ENCODE peak calls at places on chromosomes 7 and 10, in six cellular contexts. U, R, T, G, I and D are unnamed samples.

GRCh38 chr7:137546671-137547070 is 203.1 kb upstream of the PTN start:
- DNase-seq in U (no peak), R (no peak), T (no peak), G (no peak), I (no peak), D (no peak)

GRCh38 chr7:54560726-54561125 is 18.6 kb downstream of the VSTM2A start:
- DNase-seq in U (no peak), R (no peak), T (no peak), G (no peak), I (no peak), D (no peak)

GRCh38 chr10:499991-500390 is 189.5 kb downstream of the DIP2C start:
- DNase-seq in U (no peak), R (no peak), T (no peak), G (no peak), I (no peak), D (no peak)

GRCh38 chr7:6641305-6642035 is 4.4 kb downstream of the ZNF316 start:
- DNase-seq in U (no peak), R (no peak), T (no peak), G (no peak), I (no peak), D (no peak)

GRCh38 chr10:110802551-110803238 is 69.0 kb upstream of the PDCD4 start:
- DNase-seq in U (no peak), R (peak), T (no peak), G (no peak), I (peak), D (no peak)

GRCh38 chr7:27347261-27347610 is 104.6 kb downstream of the EVX1 start:
- DNase-seq in U (no peak), R (no peak), T (no peak), G (no peak), I (no peak), D (no peak)

GRCh38 chr10:131173484-131174210 is 137.9 kb downstream of the TCERG1L start:
- DNase-seq in U (no peak), R (no peak), T (no peak), G (no peak), I (no peak), D (no peak)

GRCh38 chr10:78972160-78972946 is 96.4 kb upstream of the ZMIZ1 start:
- DNase-seq in U (peak), R (peak), T (no peak), G (no peak), I (no peak), D (no peak)

GRCh38 chr10:76428541-76429330 is 997.3 kb downstream of the LRMDA start:
- DNase-seq in U (no peak), R (no peak), T (no peak), G (no peak), I (no peak), D (no peak)

GRCh38 chr7:1947586-1948217 is 277.6 kb downstream of the ELFN1 start:
- DNase-seq in U (peak), R (no peak), T (no peak), G (no peak), I (no peak), D (no peak)

GRCh38 chr7:111012799-111013675 is 77.9 kb upstream of the LRRN3 start:
- DNase-seq in U (no peak), R (no peak), T (no peak), G (peak), I (peak), D (peak)

GRCh38 chr7:115724400-115725056 is 306.0 kb downstream of the TFEC start:
- DNase-seq in U (no peak), R (no peak), T (no peak), G (no peak), I (no peak), D (no peak)

GRCh38 chr7:87574630-87575029 is 26.1 kb downstream of the ABCB1 start:
- DNase-seq in U (no peak), R (no peak), T (no peak), G (peak), I (no peak), D (no peak)

GRCh38 chr7:92645114-92645497 is 54.9 kb upstream of the FAM133B start:
- DNase-seq in U (no peak), R (no peak), T (no peak), G (no peak), I (no peak), D (no peak)

GRCh38 chr7:33946094-33946699 is 40.9 kb downstream of the BMPER start:
- DNase-seq in U (no peak), R (no peak), T (no peak), G (no peak), I (no peak), D (no peak)

GRCh38 chr7:18685961-18686360 is 190.4 kb downstream of the HDAC9 start:
- DNase-seq in U (no peak), R (no peak), T (no peak), G (no peak), I (no peak), D (no peak)

GRCh38 chr10:69803809-69804208 is 2.1 kb downstream of the COL13A1 start:
- DNase-seq in U (no peak), R (no peak), T (no peak), G (no peak), I (no peak), D (no peak)

GRCh38 chr7:29177963-29178612 is 16.5 kb upstream of the CHN2 start:
- DNase-seq in U (peak), R (no peak), T (no peak), G (no peak), I (no peak), D (no peak)

GRCh38 chr7:156004265-156005201 is 192.3 kb upstream of the SHH start:
- DNase-seq in U (no peak), R (no peak), T (no peak), G (no peak), I (no peak), D (no peak)

GRCh38 chr7:123218866-123219265 is 19.1 kb upstream of the SLC13A1 start:
- DNase-seq in U (no peak), R (no peak), T (no peak), G (no peak), I (no peak), D (no peak)

GRCh38 chr10:35735412-35735811 is 93.3 kb upstream of the FZD8 start:
- DNase-seq in U (no peak), R (no peak), T (no peak), G (no peak), I (no peak), D (no peak)

GRCh38 chr7:64667311-64667710 is 1.4 kb downstream of the ZNF107 start:
- DNase-seq in U (no peak), R (no peak), T (no peak), G (no peak), I (no peak), D (no peak)

GRCh38 chr7:130554481-130554880 is 62.6 kb downstream of the MEST start:
- DNase-seq in U (no peak), R (no peak), T (no peak), G (no peak), I (no peak), D (no peak)

GRCh38 chr7:102439963-102440795 is 6.8 kb downstream of the ORAI2 start:
- DNase-seq in U (no peak), R (no peak), T (no peak), G (no peak), I (no peak), D (no peak)

GRCh38 chr10:16612148-16612742 is 90.6 kb upstream of the C1QL3 start:
- DNase-seq in U (no peak), R (no peak), T (no peak), G (peak), I (no peak), D (no peak)

GRCh38 chr10:54797636-54798395 is 3.2 kb downstream of the PCDH15 start:
- DNase-seq in U (no peak), R (no peak), T (no peak), G (no peak), I (no peak), D (no peak)

GRCh38 chr10:20058135-20058534 is 241.9 kb downstream of the PLXDC2 start:
- DNase-seq in U (no peak), R (no peak), T (no peak), G (no peak), I (no peak), D (no peak)

GRCh38 chr7:150949564-150949963 is 28.6 kb downstream of the KCNH2 start:
- DNase-seq in U (no peak), R (no peak), T (no peak), G (no peak), I (no peak), D (no peak)